ENCODE peak calls at places on chromosome 2, in five cellular contexts. S is activated T-cell treated with anti-CD3 and anti-CD28 coated beads, Interleukin-2, amount 50 U/mL, for 72 hours; H is ACHN; A is NCI-H69; U is fibroblast of lung. F is an unnamed sample.

GRCh38 chr2:38182518-38183013 is 106.6 kb upstream of the CYP1B1 start:
- DNase-seq in S (no peak), H (no peak), A (no peak), U (peak; percentile 37), F (no peak)

GRCh38 chr2:140863713-140864112 is 1267.1 kb downstream of the LRP1B start:
- DNase-seq in S (no peak), H (peak; percentile 68), A (peak; percentile 74), U (peak; percentile 50), F (peak; percentile 75)

GRCh38 chr2:233464531-233465240 is 101.9 kb downstream of the USP40 start:
- DNase-seq in S (no peak), H (no peak), A (no peak), U (no peak), F (no peak)

GRCh38 chr2:166031054-166031453 is 77.5 kb upstream of the TTC21B start:
- DNase-seq in S (no peak), H (no peak), A (peak; percentile 3), U (peak; percentile 75), F (peak; percentile 68)

GRCh38 chr2:58834404-58834803 is 593.3 kb upstream of the FANCL start:
- DNase-seq in S (no peak), H (peak; percentile 33), A (no peak), U (peak; percentile 14), F (peak; percentile 13)

GRCh38 chr2:37870829-37871228 is 54.3 kb upstream of the RMDN2 start:
- DNase-seq in S (no peak), H (peak; percentile 5), A (no peak), U (peak; percentile 68), F (peak; percentile 18)

GRCh38 chr2:149040451-149040850 is 2.0 kb downstream of the LYPD6B start:
- DNase-seq in S (peak; percentile 58), H (peak; percentile 22), A (peak; percentile 59), U (no peak), F (no peak)

GRCh38 chr2:123738643-123739042 is 286.4 kb upstream of the CNTNAP5 start:
- DNase-seq in S (no peak), H (no peak), A (no peak), U (no peak), F (peak; percentile 0)

GRCh38 chr2:38029512-38029911 is 46.4 kb downstream of the CYP1B1 start:
- DNase-seq in S (no peak), H (no peak), A (no peak), U (no peak), F (no peak)

GRCh38 chr2:32805104-32806095 is 141.4 kb upstream of the LTBP1 start:
- DNase-seq in S (no peak), H (peak; percentile 27), A (no peak), U (peak; percentile 55), F (peak; percentile 67)